ENCODE peak calls at places on chromosomes 5 and 9, in five cellular contexts. U is stimulated activated CD4-positive, alpha-beta T cell treated with anti-CD3 and anti-CD28 coated beads, TNF-alpha, amount 100 ng/mL, for 48 hours; P is ureter; H is GM23338; Z is IMR-90. D is an unnamed sample.

GRCh38 chr5:138128344-138128743 is 10.9 kb downstream of the NME5 start:
- DNase-seq in Z (no peak), U (no peak), P (no peak), H (no peak), D (no peak)

GRCh38 chr5:179766021-179766725 is 27.6 kb upstream of the LTC4S start:
- DNase-seq in U (no peak), H (no peak), P (no peak), Z (peak; percentile 72), D (no peak)

GRCh38 chr5:172496671-172497371 is 42.5 kb upstream of the SH3PXD2B start:
- DNase-seq in P (peak; percentile 41), H (no peak), U (no peak), Z (no peak), D (peak; percentile 35)

GRCh38 chr9:86948153-86948929 is 1.0 kb upstream of the GAS1 start:
- DNase-seq in P (peak; percentile 85), Z (peak; percentile 82), H (peak; percentile 87), U (peak; percentile 58), D (peak; percentile 80)

GRCh38 chr9:110050925-110051355 is 157.0 kb downstream of the C9orf152 start:
- DNase-seq in Z (peak; percentile 95), H (no peak), P (no peak), U (no peak), D (no peak)

GRCh38 chr9:122302541-122302940 is 37.9 kb downstream of the MRRF start:
- DNase-seq in P (no peak), Z (peak; percentile 20), H (no peak), U (no peak), D (no peak)

GRCh38 chr9:104923289-104923688 is 4.7 kb downstream of the ABCA1 start:
- DNase-seq in P (no peak), H (no peak), U (no peak), Z (peak; percentile 92), D (no peak)

GRCh38 chr5:148467958-148468357 is 84.2 kb downstream of the FBXO38 start:
- DNase-seq in U (no peak), H (no peak), P (no peak), Z (no peak), D (no peak)

GRCh38 chr9:70602364-70603019 is 188.0 kb upstream of the KLF9 start:
- DNase-seq in H (peak; percentile 85), U (peak; percentile 31), Z (peak; percentile 91), P (peak; percentile 69), D (peak; percentile 60)

GRCh38 chr9:116163293-116164055 is 9.9 kb downstream of the PAPPA start:
- DNase-seq in H (peak; percentile 57), U (no peak), P (no peak), Z (no peak), D (no peak)

GRCh38 chr5:33275921-33276705 is 164.7 kb upstream of the TARS1 start:
- DNase-seq in U (no peak), Z (peak; percentile 3), P (no peak), H (no peak), D (no peak)

GRCh38 chr5:68176802-68177479 is 38.6 kb upstream of the PIK3R1 start:
- DNase-seq in U (no peak), P (no peak), H (no peak), Z (no peak), D (no peak)

GRCh38 chr5:72467987-72468386 is 39.2 kb downstream of the ZNF366 start:
- DNase-seq in H (no peak), P (no peak), U (no peak), Z (peak; percentile 40), D (no peak)

GRCh38 chr5:60883229-60883628 is 39.2 kb upstream of the ELOVL7 start:
- DNase-seq in Z (no peak), U (no peak), P (no peak), H (peak; percentile 43), D (no peak)

GRCh38 chr5:73233461-73234151 is 60.6 kb downstream of the TMEM174 start:
- DNase-seq in H (peak; percentile 72), U (no peak), Z (no peak), P (no peak), D (no peak)

GRCh38 chr5:74673011-74673790 is 11.8 kb upstream of the HEXB start:
- DNase-seq in H (peak; percentile 74), U (no peak), P (no peak), Z (peak; percentile 67), D (no peak)

GRCh38 chr9:124947727-124948391 is 7.0 kb upstream of the GOLGA1 start:
- DNase-seq in H (no peak), U (no peak), P (no peak), Z (no peak), D (no peak)

GRCh38 chr5:39074009-39074886 is at the start of gene RICTOR:
- DNase-seq in U (peak; percentile 94), P (peak; percentile 92), H (peak; percentile 89), Z (peak; percentile 82), D (peak; percentile 91)

GRCh38 chr5:83563631-83564030 is 92.1 kb downstream of the VCAN start:
- DNase-seq in H (no peak), P (no peak), Z (no peak), U (no peak), D (peak; percentile 50)

GRCh38 chr5:2138896-2139295 is 256.2 kb upstream of the IRX4 start:
- DNase-seq in Z (no peak), H (no peak), U (no peak), P (no peak), D (no peak)

GRCh38 chr5:124921694-124922093 is 175.3 kb upstream of the ZNF608 start:
- DNase-seq in U (no peak), H (no peak), Z (no peak), P (no peak), D (no peak)

D was measured in left lobe of liver.